ENCODE peak calls at places on chromosome X, in seven cellular contexts. E is CD4-positive, CD25-positive, alpha-beta regulatory T cell; D is colonic mucosa; I is aorta; U is right lobe of liver; Y is heart left ventricle; T is esophagus squamous epithelium. G is an unnamed sample.

GRCh38 chrX:16892504-16893362 is 22.6 kb upstream of the RBBP7 start:
- DNase-seq in E (peak; percentile 33), D (peak; percentile 87), I (peak; percentile 77), U (peak; percentile 41), Y (no peak), T (peak; percentile 14), G (peak; percentile 49)

GRCh38 chrX:13597928-13598327 is 28.5 kb downstream of the EGFL6 start:
- DNase-seq in E (no peak), D (no peak), I (no peak), U (no peak), Y (no peak), T (no peak), G (no peak)

GRCh38 chrX:128518508-128518907 is 466.3 kb upstream of the ACTRT1 start:
- DNase-seq in E (no peak), D (no peak), I (no peak), U (no peak), Y (no peak), T (no peak), G (no peak)

GRCh38 chrX:14963447-14964236 is 90.4 kb downstream of the MOSPD2 start:
- DNase-seq in E (no peak), D (no peak), I (no peak), U (no peak), Y (no peak), T (no peak), G (no peak)

GRCh38 chrX:10612215-10612614 is 8.2 kb downstream of the MID1 start:
- DNase-seq in E (no peak), D (no peak), I (no peak), U (no peak), Y (no peak), T (no peak), G (no peak)

GRCh38 chrX:37348237-37349130 is 680 bp upstream of the PRRG1 start:
- DNase-seq in E (no peak), D (no peak), I (no peak), U (no peak), Y (no peak), T (no peak), G (no peak)

GRCh38 chrX:137187540-137187939 is 153.7 kb upstream of the GPR101 start:
- DNase-seq in E (no peak), D (no peak), I (no peak), U (no peak), Y (no peak), T (no peak), G (no peak)

GRCh38 chrX:17944833-17945497 is 83.9 kb upstream of the RAI2 start:
- DNase-seq in E (no peak), D (peak; percentile 24), I (no peak), U (no peak), Y (no peak), T (no peak), G (no peak)

GRCh38 chrX:107731831-107732502 is 43.6 kb downstream of the TSC22D3 start:
- DNase-seq in E (no peak), D (peak; percentile 81), I (peak; percentile 93), U (peak; percentile 75), Y (peak; percentile 88), T (peak; percentile 12), G (no peak)

GRCh38 chrX:75155454-75155829 is 641 bp downstream of the ABCB7 start:
- DNase-seq in E (no peak), D (no peak), I (no peak), U (no peak), Y (no peak), T (no peak), G (no peak)

GRCh38 chrX:8971116-8971515 is 62.8 kb downstream of the FAM9B start:
- DNase-seq in E (no peak), D (no peak), I (no peak), U (no peak), Y (no peak), T (no peak), G (peak; percentile 47)

GRCh38 chrX:81259714-81260395 is 58.0 kb downstream of the SH3BGRL start:
- DNase-seq in E (no peak), D (no peak), I (no peak), U (no peak), Y (no peak), T (no peak), G (no peak)

GRCh38 chrX:73850124-73851013 is 287.4 kb downstream of the CHIC1 start:
- DNase-seq in E (no peak), D (peak; percentile 54), I (no peak), U (peak; percentile 45), Y (no peak), T (no peak), G (no peak)

GRCh38 chrX:50700921-50701320 is 113.1 kb downstream of the SHROOM4 start:
- DNase-seq in E (no peak), D (no peak), I (no peak), U (no peak), Y (no peak), T (no peak), G (no peak)

GRCh38 chrX:47264507-47265173 is 31.8 kb downstream of the USP11 start:
- DNase-seq in E (no peak), D (no peak), I (no peak), U (no peak), Y (no peak), T (no peak), G (no peak)

GRCh38 chrX:48595929-48596328 is 1.4 kb upstream of the WDR13 start:
- DNase-seq in E (no peak), D (no peak), I (no peak), U (no peak), Y (no peak), T (no peak), G (no peak)

GRCh38 chrX:48597353-48598264 is at the start of gene WDR13:
- DNase-seq in E (peak; percentile 83), D (peak; percentile 94), I (peak; percentile 94), U (peak; percentile 90), Y (peak; percentile 95), T (peak; percentile 56), G (peak; percentile 90)

GRCh38 chrX:48599341-48599740 is 2.0 kb downstream of the WDR13 start:
- DNase-seq in E (no peak), D (no peak), I (no peak), U (no peak), Y (no peak), T (no peak), G (no peak)

GRCh38 chrX:48600226-48600625 is 2.9 kb downstream of the WDR13 start:
- DNase-seq in E (no peak), D (no peak), I (no peak), U (no peak), Y (no peak), T (no peak), G (no peak)

DNA sequence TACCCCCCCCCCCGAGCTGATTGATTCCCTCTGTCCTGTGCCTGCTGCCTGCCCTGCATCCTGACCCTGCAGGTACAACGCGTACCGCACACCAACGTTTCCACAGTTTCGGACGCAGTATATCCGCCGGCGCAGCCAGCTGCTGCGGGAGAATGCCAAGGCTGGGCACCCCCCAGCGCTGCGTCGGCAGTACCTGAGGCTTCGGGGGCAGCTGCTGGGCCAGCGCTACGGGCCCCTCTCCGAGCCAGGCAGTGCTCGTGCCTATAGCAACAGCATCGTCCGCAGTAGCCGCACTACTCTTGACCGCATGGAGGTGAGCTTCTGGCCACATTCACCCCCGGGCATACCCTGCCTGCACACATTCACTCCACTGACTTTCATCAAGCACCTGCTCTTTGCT is 1.4 kb downstream of the WDR13 start:
- DNase-seq in E (no peak), D (no peak), I (no peak), U (no peak), Y (no peak), T (no peak), G (no peak)
- H3K4me3 ChIP-seq in E (no peak overlapping the region), D (no peak overlapping the region), I (no peak overlapping the region), U (no peak overlapping the region), Y (peak overlapping the region; percentile 86), T (peak overlapping the region; percentile 81), G (no peak overlapping the region)

DNA sequence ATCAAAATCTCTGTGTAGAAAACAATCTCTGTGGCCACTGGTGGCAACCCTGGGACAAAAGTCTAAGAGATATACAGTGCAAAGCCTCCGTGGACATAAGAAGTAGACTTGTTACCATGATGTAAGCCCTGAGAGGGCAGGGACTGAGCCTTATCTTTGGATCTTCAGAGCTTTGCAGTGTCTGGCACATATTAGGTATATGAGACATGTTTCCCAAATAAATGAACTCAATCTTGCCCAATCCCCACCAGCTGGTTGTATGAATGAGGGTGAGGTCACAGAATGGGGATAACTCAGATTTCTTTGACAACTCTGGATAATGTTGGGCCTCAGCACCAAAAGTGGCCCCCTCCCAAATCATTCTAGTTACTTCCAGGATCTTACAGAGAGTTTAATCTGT is 511.4 kb upstream of the DIPK2B start:
- DNase-seq in E (no peak), D (no peak), I (no peak), U (no peak), Y (no peak), T (no peak), G (no peak)
- H3K4me1 ChIP-seq in E (peaks cover 3% of the 10 kb centered on the region), D (no peaks in the 10 kb centered on the region), I (peaks cover 2% of the 10 kb centered on the region), U (no peaks in the 10 kb centered on the region), Y (no peaks in the 10 kb centered on the region), T (no peaks in the 10 kb centered on the region), G (peaks cover 19% of the 10 kb centered on the region)

GRCh38 chrX:154017766-154018517 is 1.8 kb downstream of the IRAK1 start:
- DNase-seq in E (no peak), D (no peak), I (peak; percentile 43), U (no peak), Y (no peak), T (no peak), G (no peak)
- H3K4me3 ChIP-seq in E (no peak overlapping the region), D (no peak overlapping the region), I (no peak overlapping the region), U (no peak overlapping the region), Y (no peak overlapping the region), T (peak overlapping the region; percentile 79), G (peak overlapping the region; percentile 60)

GRCh38 chrX:132409780-132410556 is 78.9 kb downstream of the MBNL3 start:
- DNase-seq in E (no peak), D (no peak), I (no peak), U (no peak), Y (no peak), T (no peak), G (no peak)

GRCh38 chrX:132412208-132412607 is 76.6 kb downstream of the MBNL3 start:
- DNase-seq in E (no peak), D (no peak), I (no peak), U (no peak), Y (no peak), T (no peak), G (no peak)

GRCh38 chrX:132413459-132413858 is 75.4 kb downstream of the MBNL3 start:
- DNase-seq in E (no peak), D (no peak), I (no peak), U (peak; percentile 61), Y (no peak), T (no peak), G (no peak)

GRCh38 chrX:132414404-132414803 is 74.4 kb downstream of the MBNL3 start:
- DNase-seq in E (no peak), D (no peak), I (no peak), U (no peak), Y (no peak), T (no peak), G (no peak)

DNA sequence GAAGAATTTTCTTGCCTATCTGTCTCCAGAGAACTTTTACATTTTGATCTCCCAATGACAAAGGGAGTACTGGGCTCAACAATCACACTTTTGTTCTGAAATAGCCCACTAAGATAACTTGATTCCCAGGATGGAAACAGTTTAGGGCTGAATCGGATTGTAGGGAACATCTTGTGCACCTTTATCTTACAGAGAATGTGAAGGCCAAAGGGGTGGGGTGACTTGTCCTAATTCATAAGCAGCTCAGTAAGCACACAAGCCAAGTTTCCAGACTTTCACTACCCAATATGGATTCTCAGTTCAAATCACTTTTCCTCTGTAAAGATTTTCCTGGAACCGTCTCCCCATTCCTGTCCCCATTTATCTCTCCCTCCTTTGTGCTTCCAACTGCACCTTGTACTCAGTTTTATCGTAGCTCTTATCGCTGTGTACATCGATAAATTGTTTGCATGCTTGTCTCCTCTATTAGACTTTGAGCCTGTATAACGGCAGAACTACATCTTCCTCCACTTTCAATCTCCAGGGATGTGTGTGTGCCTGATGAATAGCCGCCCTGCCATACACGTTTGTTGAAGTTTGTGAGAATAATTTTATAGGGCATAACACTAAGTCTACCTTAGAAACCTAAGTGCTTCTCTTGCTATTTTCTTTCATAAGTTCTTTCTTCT is 77.4 kb downstream of the MBNL3 start:
- DNase-seq in E (no peak), D (no peak), I (no peak), U (no peak), Y (no peak), T (no peak), G (no peak)
- H3K4me1 ChIP-seq in E (no peaks in the 10 kb centered on the region), D (no peaks in the 10 kb centered on the region), I (no peaks in the 10 kb centered on the region), U (no peaks in the 10 kb centered on the region), Y (no peaks in the 10 kb centered on the region), T (peaks cover 10% of the 10 kb centered on the region), G (no peaks in the 10 kb centered on the region)

G was measured in CD4-positive, alpha-beta memory T cell.